ENCODE peak calls at places on chromosome 15, in eight cellular contexts. One of them, this sample, is unnamed.

GRCh38 chr15:41256577-41257038 is 25.5 kb downstream of the CHP1 start:
- DNase-seq in prostate gland: no peak
- DNase-seq in spleen: no peak
- DNase-seq in HCT116: no peak
- DNase-seq in breast epithelium: no peak
- DNase-seq in transverse colon: no peak
- DNase-seq in endothelial cell of umbilical vein: no peak
- DNase-seq in sigmoid colon: no peak
- DNase-seq in this sample: no peak

GRCh38 chr15:31606261-31606669 is 279.6 kb downstream of the KLF13 start:
- DNase-seq in spleen: no peak
- DNase-seq in endothelial cell of umbilical vein: no peak
- DNase-seq in prostate gland: no peak
- DNase-seq in transverse colon: no peak
- DNase-seq in breast epithelium: no peak
- DNase-seq in sigmoid colon: no peak
- DNase-seq in HCT116: no peak
- DNase-seq in this sample: no peak

GRCh38 chr15:94670436-94671034 is 439.2 kb downstream of the MCTP2 start:
- DNase-seq in breast epithelium: no peak
- DNase-seq in transverse colon: no peak
- DNase-seq in prostate gland: no peak
- DNase-seq in sigmoid colon: no peak
- DNase-seq in spleen: no peak
- DNase-seq in HCT116: peak; percentile 15
- DNase-seq in endothelial cell of umbilical vein: peak; percentile 84
- DNase-seq in this sample: no peak

GRCh38 chr15:33865416-33865815 is 102.9 kb upstream of the CHRM5 start:
- DNase-seq in sigmoid colon: no peak
- DNase-seq in breast epithelium: no peak
- DNase-seq in spleen: no peak
- DNase-seq in endothelial cell of umbilical vein: no peak
- DNase-seq in HCT116: no peak
- DNase-seq in transverse colon: no peak
- DNase-seq in prostate gland: no peak
- DNase-seq in this sample: no peak

GRCh38 chr15:55659481-55659880 is 71.3 kb upstream of the PYGO1 start:
- DNase-seq in HCT116: no peak
- DNase-seq in transverse colon: no peak
- DNase-seq in sigmoid colon: no peak
- DNase-seq in prostate gland: no peak
- DNase-seq in spleen: no peak
- DNase-seq in endothelial cell of umbilical vein: no peak
- DNase-seq in breast epithelium: no peak
- DNase-seq in this sample: no peak

GRCh38 chr15:52124270-52124878 is 11.8 kb upstream of the BCL2L10 start:
- DNase-seq in breast epithelium: no peak
- DNase-seq in endothelial cell of umbilical vein: peak; percentile 92
- DNase-seq in prostate gland: no peak
- DNase-seq in transverse colon: no peak
- DNase-seq in sigmoid colon: no peak
- DNase-seq in HCT116: no peak
- DNase-seq in spleen: no peak
- DNase-seq in this sample: no peak

GRCh38 chr15:67244966-67245478 is 9.4 kb downstream of the AAGAB start:
- DNase-seq in transverse colon: no peak
- DNase-seq in sigmoid colon: no peak
- DNase-seq in HCT116: no peak
- DNase-seq in endothelial cell of umbilical vein: no peak
- DNase-seq in breast epithelium: no peak
- DNase-seq in spleen: no peak
- DNase-seq in prostate gland: no peak
- DNase-seq in this sample: no peak

GRCh38 chr15:19984101-19984500 is 557.5 kb downstream of the GOLGA6L6 start:
- DNase-seq in sigmoid colon: no peak
- DNase-seq in endothelial cell of umbilical vein: no peak
- DNase-seq in transverse colon: no peak
- DNase-seq in HCT116: no peak
- DNase-seq in spleen: no peak
- DNase-seq in prostate gland: no peak
- DNase-seq in breast epithelium: no peak
- DNase-seq in this sample: no peak

GRCh38 chr15:45378149-45378912 is at the start of gene GATM:
- DNase-seq in transverse colon: peak; percentile 79
- DNase-seq in HCT116: no peak
- DNase-seq in prostate gland: peak; percentile 58
- DNase-seq in sigmoid colon: peak; percentile 94
- DNase-seq in endothelial cell of umbilical vein: peak; percentile 82
- DNase-seq in breast epithelium: peak; percentile 79
- DNase-seq in spleen: peak; percentile 92
- DNase-seq in this sample: peak; percentile 80

GRCh38 chr15:79673416-79674123 is 223.2 kb downstream of the MTHFS start:
- DNase-seq in prostate gland: no peak
- DNase-seq in spleen: no peak
- DNase-seq in transverse colon: no peak
- DNase-seq in breast epithelium: no peak
- DNase-seq in endothelial cell of umbilical vein: no peak
- DNase-seq in sigmoid colon: no peak
- DNase-seq in HCT116: no peak
- DNase-seq in this sample: no peak

GRCh38 chr15:66599536-66600239 is 33.9 kb upstream of the LCTL start:
- DNase-seq in transverse colon: no peak
- DNase-seq in endothelial cell of umbilical vein: no peak
- DNase-seq in sigmoid colon: no peak
- DNase-seq in prostate gland: no peak
- DNase-seq in breast epithelium: no peak
- DNase-seq in spleen: no peak
- DNase-seq in HCT116: no peak
- DNase-seq in this sample: no peak

GRCh38 chr15:31476411-31476810 is 149.8 kb downstream of the KLF13 start:
- DNase-seq in HCT116: no peak
- DNase-seq in transverse colon: peak; percentile 2
- DNase-seq in prostate gland: no peak
- DNase-seq in spleen: peak; percentile 46
- DNase-seq in breast epithelium: no peak
- DNase-seq in endothelial cell of umbilical vein: no peak
- DNase-seq in sigmoid colon: peak; percentile 24
- DNase-seq in this sample: no peak

GRCh38 chr15:62369454-62369853 is 204.4 kb upstream of the C2CD4B start:
- DNase-seq in spleen: no peak
- DNase-seq in sigmoid colon: no peak
- DNase-seq in prostate gland: no peak
- DNase-seq in HCT116: no peak
- DNase-seq in transverse colon: no peak
- DNase-seq in breast epithelium: no peak
- DNase-seq in endothelial cell of umbilical vein: no peak
- DNase-seq in this sample: no peak

GRCh38 chr15:85073556-85074194 is 92.0 kb downstream of the PDE8A start:
- DNase-seq in breast epithelium: no peak
- DNase-seq in sigmoid colon: no peak
- DNase-seq in prostate gland: no peak
- DNase-seq in endothelial cell of umbilical vein: no peak
- DNase-seq in transverse colon: no peak
- DNase-seq in spleen: no peak
- DNase-seq in HCT116: no peak
- DNase-seq in this sample: no peak

GRCh38 chr15:58736244-58736643 is 13.3 kb downstream of the ADAM10 start:
- DNase-seq in sigmoid colon: no peak
- DNase-seq in HCT116: no peak
- DNase-seq in endothelial cell of umbilical vein: no peak
- DNase-seq in prostate gland: no peak
- DNase-seq in transverse colon: no peak
- DNase-seq in spleen: no peak
- DNase-seq in breast epithelium: no peak
- DNase-seq in this sample: no peak

GRCh38 chr15:70547846-70548487 is 215.4 kb downstream of the UACA start:
- DNase-seq in breast epithelium: no peak
- DNase-seq in prostate gland: no peak
- DNase-seq in transverse colon: no peak
- DNase-seq in HCT116: no peak
- DNase-seq in sigmoid colon: no peak
- DNase-seq in endothelial cell of umbilical vein: no peak
- DNase-seq in spleen: no peak
- DNase-seq in this sample: no peak

GRCh38 chr15:62392411-62392810 is 227.3 kb upstream of the C2CD4B start:
- DNase-seq in transverse colon: peak; percentile 23
- DNase-seq in prostate gland: no peak
- DNase-seq in spleen: no peak
- DNase-seq in HCT116: no peak
- DNase-seq in sigmoid colon: no peak
- DNase-seq in endothelial cell of umbilical vein: no peak
- DNase-seq in breast epithelium: no peak
- DNase-seq in this sample: no peak

GRCh38 chr15:29857196-29857595 is 34.9 kb upstream of the TJP1 start:
- DNase-seq in spleen: no peak
- DNase-seq in prostate gland: no peak
- DNase-seq in transverse colon: no peak
- DNase-seq in HCT116: no peak
- DNase-seq in breast epithelium: no peak
- DNase-seq in endothelial cell of umbilical vein: no peak
- DNase-seq in sigmoid colon: no peak
- DNase-seq in this sample: no peak

GRCh38 chr15:79682851-79683288 is 213.9 kb downstream of the MTHFS start:
- DNase-seq in sigmoid colon: no peak
- DNase-seq in HCT116: no peak
- DNase-seq in transverse colon: no peak
- DNase-seq in prostate gland: no peak
- DNase-seq in endothelial cell of umbilical vein: peak; percentile 9
- DNase-seq in spleen: no peak
- DNase-seq in breast epithelium: no peak
- DNase-seq in this sample: no peak

GRCh38 chr15:87500240-87500639 is 756.3 kb downstream of the NTRK3 start:
- DNase-seq in sigmoid colon: no peak
- DNase-seq in spleen: no peak
- DNase-seq in breast epithelium: no peak
- DNase-seq in endothelial cell of umbilical vein: no peak
- DNase-seq in HCT116: no peak
- DNase-seq in transverse colon: no peak
- DNase-seq in prostate gland: no peak
- DNase-seq in this sample: no peak

GRCh38 chr15:100060276-100060926 is 281.4 kb downstream of the ADAMTS17 start:
- DNase-seq in spleen: no peak
- DNase-seq in sigmoid colon: no peak
- DNase-seq in prostate gland: peak; percentile 91
- DNase-seq in transverse colon: peak; percentile 16
- DNase-seq in endothelial cell of umbilical vein: peak; percentile 9
- DNase-seq in breast epithelium: no peak
- DNase-seq in HCT116: no peak
- DNase-seq in this sample: peak; percentile 31

GRCh38 chr15:76987896-76988860 is 6.7 kb upstream of the PSTPIP1 start:
- DNase-seq in sigmoid colon: peak; percentile 80
- DNase-seq in spleen: peak; percentile 89
- DNase-seq in prostate gland: no peak
- DNase-seq in breast epithelium: no peak
- DNase-seq in endothelial cell of umbilical vein: no peak
- DNase-seq in transverse colon: peak; percentile 49
- DNase-seq in HCT116: no peak
- DNase-seq in this sample: no peak

GRCh38 chr15:22811640-22812039 is 25.2 kb downstream of the NIPA1 start:
- DNase-seq in breast epithelium: no peak
- DNase-seq in endothelial cell of umbilical vein: no peak
- DNase-seq in prostate gland: peak; percentile 8
- DNase-seq in spleen: no peak
- DNase-seq in HCT116: no peak
- DNase-seq in transverse colon: peak; percentile 65
- DNase-seq in sigmoid colon: no peak
- DNase-seq in this sample: peak; percentile 66

GRCh38 chr15:48877630-48878595 is at the start of gene EID1:
- DNase-seq in prostate gland: peak; percentile 89
- DNase-seq in sigmoid colon: peak; percentile 97
- DNase-seq in transverse colon: peak; percentile 94
- DNase-seq in HCT116: peak; percentile 85
- DNase-seq in breast epithelium: peak; percentile 88
- DNase-seq in endothelial cell of umbilical vein: peak; percentile 97
- DNase-seq in spleen: peak; percentile 98
- DNase-seq in this sample: peak; percentile 94
- TF ChIP-seq POLR2AphosphoS5 in prostate gland: peak; percentile 97
- TF ChIP-seq POLR2AphosphoS5 in sigmoid colon: peak; percentile 96
- TF ChIP-seq POLR2AphosphoS5 in transverse colon: peak; percentile 89
- TF ChIP-seq POLR2AphosphoS5 in HCT116: peak; percentile 97
- TF ChIP-seq POLR2AphosphoS5 in breast epithelium: peak; percentile 94
- TF ChIP-seq POLR2AphosphoS5 in endothelial cell of umbilical vein: peak; percentile 79
- TF ChIP-seq POLR2AphosphoS5 in spleen: peak; percentile 98
- TF ChIP-seq POLR2AphosphoS5 in this sample: peak; percentile 89

GRCh38 chr15:98717942-98718341 is 69.6 kb downstream of the IGF1R start:
- DNase-seq in breast epithelium: no peak
- DNase-seq in sigmoid colon: no peak
- DNase-seq in endothelial cell of umbilical vein: no peak
- DNase-seq in spleen: no peak
- DNase-seq in transverse colon: no peak
- DNase-seq in HCT116: no peak
- DNase-seq in prostate gland: no peak
- DNase-seq in this sample: no peak
- H3K27ac ChIP-seq in breast epithelium: peak overlapping the region; percentile 71
- H3K27ac ChIP-seq in sigmoid colon: peak overlapping the region; percentile 60
- H3K27ac ChIP-seq in endothelial cell of umbilical vein: no peak overlapping the region
- H3K27ac ChIP-seq in spleen: no peak overlapping the region
- H3K27ac ChIP-seq in transverse colon: peak overlapping the region; percentile 53
- H3K27ac ChIP-seq in HCT116: no peak overlapping the region
- H3K27ac ChIP-seq in prostate gland: no peak overlapping the region
- H3K27ac ChIP-seq in this sample: peak overlapping the region; percentile 56

GRCh38 chr15:99058421-99058870 is 46.4 kb upstream of the SYNM start:
- DNase-seq in endothelial cell of umbilical vein: no peak
- DNase-seq in sigmoid colon: peak; percentile 72
- DNase-seq in HCT116: no peak
- DNase-seq in prostate gland: no peak
- DNase-seq in transverse colon: no peak
- DNase-seq in spleen: peak; percentile 46
- DNase-seq in breast epithelium: no peak
- DNase-seq in this sample: no peak
- H3K4me3 ChIP-seq in endothelial cell of umbilical vein: peak overlapping the region; percentile 45
- H3K4me3 ChIP-seq in sigmoid colon: peak overlapping the region; percentile 59
- H3K4me3 ChIP-seq in HCT116: peak overlapping the region; percentile 25
- H3K4me3 ChIP-seq in prostate gland: peak overlapping the region; percentile 36
- H3K4me3 ChIP-seq in transverse colon: no peak overlapping the region
- H3K4me3 ChIP-seq in spleen: peak overlapping the region; percentile 73
- H3K4me3 ChIP-seq in breast epithelium: peak overlapping the region; percentile 45
- H3K4me3 ChIP-seq in this sample: peak overlapping the region; percentile 63

DNA sequence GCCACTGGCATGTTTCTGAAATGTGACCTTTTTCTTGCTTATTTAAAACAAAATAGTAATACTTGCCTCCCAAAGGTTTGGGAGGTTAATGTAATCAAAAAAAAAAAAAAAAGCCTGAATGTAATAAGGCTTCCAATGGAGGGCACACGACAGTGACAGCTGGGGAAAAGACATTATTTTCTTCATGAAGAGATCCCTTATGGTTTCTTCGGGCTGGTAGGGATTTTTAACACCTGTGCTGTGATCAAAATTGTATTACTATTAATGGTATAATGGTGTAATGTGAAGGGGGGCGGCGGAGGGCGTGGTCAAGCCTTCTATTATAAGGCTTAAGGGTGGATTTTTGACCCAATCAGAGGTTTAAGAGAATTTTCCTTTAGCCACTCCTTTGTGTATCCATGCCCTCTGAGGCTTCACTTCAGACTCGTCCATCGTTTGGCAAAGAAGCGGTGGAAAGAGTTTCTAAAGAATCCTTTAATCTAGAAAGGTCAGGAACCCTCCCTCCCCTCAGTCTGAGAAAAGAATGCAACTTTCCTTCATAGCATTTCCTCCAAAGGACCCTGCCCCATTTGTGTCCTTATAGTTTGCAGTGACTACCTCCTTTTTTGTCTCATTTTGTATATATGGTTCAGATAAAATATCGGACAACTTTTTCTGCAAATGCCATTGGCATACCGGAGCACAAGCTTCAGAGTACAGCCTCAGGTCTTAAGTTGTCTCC is 89.5 kb upstream of the CHD2 start:
- DNase-seq in sigmoid colon: peak; percentile 84
- DNase-seq in endothelial cell of umbilical vein: peak; percentile 42
- DNase-seq in spleen: peak; percentile 83
- DNase-seq in prostate gland: peak; percentile 79
- DNase-seq in transverse colon: peak; percentile 76
- DNase-seq in HCT116: no peak
- DNase-seq in breast epithelium: no peak
- DNase-seq in this sample: no peak
- TF ChIP-seq POLR2AphosphoS5 in sigmoid colon: peak; percentile 74
- TF ChIP-seq POLR2AphosphoS5 in endothelial cell of umbilical vein: no peak
- TF ChIP-seq POLR2AphosphoS5 in spleen: no peak
- TF ChIP-seq POLR2AphosphoS5 in prostate gland: peak; percentile 86
- TF ChIP-seq POLR2AphosphoS5 in transverse colon: peak; percentile 74
- TF ChIP-seq POLR2AphosphoS5 in HCT116: no peak
- TF ChIP-seq POLR2AphosphoS5 in breast epithelium: peak; percentile 37
- TF ChIP-seq POLR2AphosphoS5 in this sample: no peak